ENCODE peak calls at places on chromosome 21, in five cellular contexts. Y is activated B cell treated with CpG ODN at 0.5 μM for 24 hours; R is CD8-positive, alpha-beta T cell; A is nephron progenitor cell; N is uterus. O is an unnamed sample.

GRCh38 chr21:41816583-41817165 is 49.8 kb upstream of the RIPK4 start:
- DNase-seq in Y (peak; percentile 53), R (peak; percentile 46), A (peak; percentile 73), N (peak; percentile 49), O (peak; percentile 71)

GRCh38 chr21:26982767-26983166 is 15.9 kb upstream of the ADAMTS5 start:
- DNase-seq in Y (no peak), R (no peak), A (no peak), N (peak; percentile 41), O (no peak)

GRCh38 chr21:32368386-32368785 is 24.4 kb downstream of the URB1 start:
- DNase-seq in Y (no peak), R (no peak), A (no peak), N (no peak), O (no peak)

GRCh38 chr21:42320791-42321190 is 5.6 kb upstream of the TFF3 start:
- DNase-seq in Y (no peak), R (no peak), A (no peak), N (no peak), O (peak; percentile 49)

GRCh38 chr21:32196001-32196400 is 82.8 kb downstream of the MIS18A start:
- DNase-seq in Y (no peak), R (no peak), A (no peak), N (no peak), O (no peak)

GRCh38 chr21:26844258-26845065 is 747 bp downstream of the ADAMTS1 start:
- DNase-seq in Y (no peak), R (no peak), A (peak; percentile 67), N (peak; percentile 61), O (no peak)

GRCh38 chr21:25934771-25935224 is 200.0 kb downstream of the GABPA start:
- DNase-seq in Y (no peak), R (no peak), A (no peak), N (peak; percentile 80), O (no peak)

GRCh38 chr21:38679531-38679930 is 126.2 kb upstream of the ETS2 start:
- DNase-seq in Y (no peak), R (no peak), A (no peak), N (no peak), O (no peak)

GRCh38 chr21:41321211-41321907 is 4.8 kb downstream of the FAM3B start:
- DNase-seq in Y (no peak), R (peak; percentile 44), A (no peak), N (no peak), O (no peak)

GRCh38 chr21:39568380-39568779 is 44.4 kb upstream of the B3GALT5 start:
- DNase-seq in Y (no peak), R (no peak), A (no peak), N (no peak), O (no peak)

GRCh38 chr21:32256873-32257620 is 21.8 kb downstream of the MIS18A start:
- DNase-seq in Y (no peak), R (no peak), A (peak; percentile 14), N (peak; percentile 84), O (no peak)

GRCh38 chr21:31524140-31524539 is 135.4 kb upstream of the SOD1 start:
- DNase-seq in Y (no peak), R (no peak), A (peak; percentile 16), N (no peak), O (no peak)

GRCh38 chr21:41110664-41111063 is 57.3 kb upstream of the BACE2 start:
- DNase-seq in Y (no peak), R (no peak), A (no peak), N (no peak), O (no peak)

GRCh38 chr21:42578761-42579415 is 65.2 kb downstream of the SLC37A1 start:
- DNase-seq in Y (no peak), R (no peak), A (no peak), N (peak; percentile 6), O (no peak)

DNA sequence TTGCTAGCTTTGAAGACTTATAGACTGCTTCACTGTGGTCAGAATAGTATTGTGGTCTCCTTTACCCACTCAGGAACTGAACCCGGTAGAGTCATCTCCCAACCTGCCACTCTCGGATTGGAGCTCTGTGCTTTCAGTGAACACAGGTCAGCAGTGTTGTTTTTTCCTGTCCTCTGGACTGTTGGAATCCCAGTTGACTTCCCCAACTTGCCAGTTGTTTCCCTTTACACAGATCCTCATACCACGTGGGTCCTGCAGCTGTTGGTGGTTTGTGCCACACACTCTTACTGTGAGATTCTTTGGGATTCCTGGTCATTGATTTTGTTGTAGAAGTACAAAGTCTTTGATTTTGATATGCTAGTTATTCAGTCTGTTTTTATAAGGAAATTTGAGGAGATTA is 214.1 kb downstream of the DYRK1A start:
- DNase-seq in Y (no peak), R (no peak), A (no peak), N (no peak), O (no peak)
- TF ChIP-seq CTCF in Y (no peak), R (no peak), A (no peak), N (no peak), O (no peak)

GRCh38 chr21:15483138-15483780 is 246.5 kb upstream of the USP25 start:
- DNase-seq in Y (peak; percentile 54), R (peak; percentile 72), A (peak; percentile 91), N (peak; percentile 87), O (peak; percentile 90)
- TF ChIP-seq CTCF in Y (no peak), R (peak; percentile 89), A (peak; percentile 92), N (peak; percentile 88), O (peak; percentile 95)

DNA sequence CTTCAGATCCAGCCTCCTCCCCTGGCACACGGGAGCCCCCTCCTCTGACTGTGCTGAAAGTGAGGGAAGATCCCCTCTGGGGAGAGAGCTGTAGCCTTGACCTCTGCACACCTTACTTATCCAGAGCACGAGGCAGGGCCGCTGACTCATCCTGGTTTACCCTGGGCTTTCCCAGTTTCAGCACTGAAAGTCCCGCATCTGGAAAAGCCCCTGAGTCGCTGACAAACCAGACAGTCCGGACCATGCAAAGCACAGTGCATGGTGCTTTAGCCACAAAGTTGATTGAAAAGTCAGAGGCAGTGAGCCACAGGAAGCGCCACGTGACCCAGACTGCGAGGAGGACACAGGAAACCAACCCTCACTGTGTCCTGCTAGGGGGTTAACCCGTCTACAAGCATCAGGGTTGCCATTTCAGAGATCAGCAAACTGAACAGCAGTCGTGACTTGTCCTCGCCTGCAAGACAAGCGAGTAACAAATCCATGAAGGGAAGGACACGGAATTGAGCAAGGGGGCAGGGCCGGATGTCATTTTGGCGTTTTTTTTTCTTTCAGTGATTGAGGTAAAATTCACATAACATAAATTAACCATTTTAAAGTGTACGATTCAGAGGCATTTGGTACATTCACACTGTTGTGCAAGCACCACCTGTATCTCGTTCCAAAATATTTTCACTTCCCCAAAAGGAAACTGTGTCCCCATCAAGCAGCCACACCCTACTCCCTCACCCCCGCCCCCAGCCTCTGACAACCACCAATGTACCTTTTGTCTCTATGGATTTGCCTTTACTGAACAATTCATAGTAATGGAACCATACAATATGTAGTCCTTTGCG is 19.9 kb upstream of the IFNGR2 start:
- DNase-seq in Y (peak; percentile 72), R (peak; percentile 74), A (no peak), N (peak; percentile 41), O (no peak)
- TF ChIP-seq CTCF in Y (no peak), R (no peak), A (no peak), N (no peak), O (no peak)

GRCh38 chr21:45445369-45445768 is 40.4 kb downstream of the COL18A1 start:
- DNase-seq in Y (no peak), R (no peak), A (no peak), N (no peak), O (no peak)

GRCh38 chr21:45442276-45442675 is 37.3 kb downstream of the COL18A1 start:
- DNase-seq in Y (no peak), R (no peak), A (no peak), N (no peak), O (no peak)

GRCh38 chr21:45441431-45442255 is 36.7 kb downstream of the COL18A1 start:
- DNase-seq in Y (no peak), R (no peak), A (no peak), N (no peak), O (no peak)

GRCh38 chr21:45444385-45444784 is 39.4 kb downstream of the COL18A1 start:
- DNase-seq in Y (no peak), R (no peak), A (no peak), N (no peak), O (no peak)

GRCh38 chr21:45443595-45444181 is 38.7 kb downstream of the COL18A1 start:
- DNase-seq in Y (no peak), R (no peak), A (no peak), N (no peak), O (no peak)
- TF ChIP-seq CTCF in Y (no peak), R (no peak), A (no peak), N (no peak), O (no peak)

O was measured in type B pancreatic cell.